ENCODE peak calls at places on chromosomes 5 and 9, in eight cellular contexts. S is GM06990, G is OCI-LY7, U is foreskin fibroblast, I is psoas muscle, B is AG09309, X is uterus, F is tibial artery. C is an unnamed sample.

GRCh38 chr5:130286971-130287370 is 382.7 kb downstream of the CHSY3 start:
- DNase-seq in F (no peak), I (no peak), G (no peak), S (no peak), U (no peak), X (no peak), B (peak), C (no peak)

GRCh38 chr5:138901716-138902115 is 26.6 kb upstream of the LRRTM2 start:
- DNase-seq in X (no peak), G (no peak), S (no peak), F (no peak), U (no peak), B (no peak), I (no peak), C (no peak)

GRCh38 chr5:157651623-157652376 is 438 bp downstream of the SOX30 start:
- DNase-seq in B (no peak), F (peak), G (no peak), X (peak), S (peak), U (no peak), I (peak), C (no peak)

GRCh38 chr9:126207256-126207655 is 119.4 kb upstream of the MVB12B start:
- DNase-seq in U (no peak), B (no peak), S (no peak), X (no peak), F (no peak), I (no peak), G (no peak), C (no peak)

GRCh38 chr9:101462558-101462957 is 27.0 kb upstream of the ALDOB start:
- DNase-seq in I (no peak), U (peak), B (no peak), G (no peak), S (no peak), X (no peak), F (no peak), C (peak)

GRCh38 chr5:180718810-180719453 is 20.9 kb downstream of the OR2Y1 start:
- DNase-seq in G (peak), B (peak), X (no peak), U (peak), S (no peak), F (no peak), I (no peak), C (peak)

GRCh38 chr9:107807183-107807582 is 317.6 kb upstream of the KLF4 start:
- DNase-seq in U (peak), F (no peak), I (no peak), B (no peak), X (no peak), S (no peak), G (no peak), C (no peak)

GRCh38 chr5:148976569-148977321 is 86.1 kb downstream of the SH3TC2 start:
- DNase-seq in I (no peak), S (no peak), B (no peak), G (no peak), U (peak), X (no peak), F (no peak), C (no peak)

GRCh38 chr9:107948086-107948485 is 458.5 kb upstream of the KLF4 start:
- DNase-seq in I (no peak), U (no peak), X (no peak), F (no peak), B (no peak), S (no peak), G (no peak), C (no peak)

GRCh38 chr5:170985486-170985885 is 123.7 kb downstream of the RANBP17 start:
- DNase-seq in G (no peak), B (no peak), X (no peak), S (no peak), F (no peak), I (no peak), U (peak), C (no peak)

GRCh38 chr5:167822241-167822640 is 469.2 kb upstream of the WWC1 start:
- DNase-seq in S (no peak), I (no peak), B (no peak), X (no peak), G (no peak), U (no peak), F (no peak), C (no peak)

GRCh38 chr5:134100283-134101011 is 14.0 kb upstream of the TCF7 start:
- DNase-seq in B (no peak), S (peak), I (no peak), F (no peak), G (peak), X (no peak), U (no peak), C (peak)

GRCh38 chr9:12776775-12777055 is 1.9 kb downstream of the LURAP1L start:
- DNase-seq in B (no peak), I (no peak), U (no peak), S (no peak), F (no peak), X (no peak), G (no peak), C (no peak)

GRCh38 chr9:132488611-132489010 is 78.6 kb downstream of the CFAP77 start:
- DNase-seq in U (no peak), F (no peak), S (no peak), X (no peak), B (no peak), I (no peak), G (no peak), C (no peak)

GRCh38 chr5:54514841-54515432 is 2.6 kb upstream of the SNX18 start:
- DNase-seq in G (no peak), X (no peak), F (no peak), U (peak), I (no peak), B (no peak), S (no peak), C (peak)

GRCh38 chr9:76562511-76562911 is 103.5 kb downstream of the GCNT1 start:
- DNase-seq in F (no peak), U (peak), B (peak), S (peak), X (no peak), G (no peak), I (no peak), C (no peak)

GRCh38 chr9:94870793-94871558 is 144.5 kb downstream of the AOPEP start:
- DNase-seq in I (peak), G (no peak), F (no peak), S (no peak), B (peak), X (peak), U (no peak), C (no peak)

GRCh38 chr5:96463106-96463505 is 30.1 kb upstream of the PCSK1 start:
- DNase-seq in U (peak), I (no peak), B (no peak), F (no peak), X (no peak), S (no peak), G (no peak), C (no peak)

GRCh38 chr9:81423589-81424326 is 265.6 kb downstream of the TLE1 start:
- DNase-seq in B (no peak), S (no peak), F (no peak), X (no peak), U (no peak), I (no peak), G (no peak), C (no peak)

GRCh38 chr9:60545346-60546315 is 368.6 kb upstream of the SPATA31A5 start:
- DNase-seq in S (no peak), U (no peak), X (no peak), I (peak), G (no peak), B (no peak), F (no peak), C (no peak)

GRCh38 chr5:16889972-16890519 is 46.0 kb downstream of the MYO10 start:
- DNase-seq in I (no peak), B (no peak), U (no peak), F (no peak), S (no peak), G (no peak), X (no peak), C (no peak)

GRCh38 chr9:82327641-82328040 is 339.1 kb downstream of the SPATA31D1 start:
- DNase-seq in U (no peak), I (no peak), G (no peak), B (no peak), X (no peak), F (no peak), S (no peak), C (no peak)

GRCh38 chr9:90107021-90107771 is 502.4 kb downstream of the GADD45G start:
- DNase-seq in I (peak), S (no peak), U (no peak), B (no peak), G (no peak), F (no peak), X (peak), C (peak)

GRCh38 chr5:141488591-141489478 is at the start of gene PCDHGC5:
- DNase-seq in S (no peak), X (no peak), U (peak), F (no peak), G (no peak), I (no peak), B (peak), C (no peak)

GRCh38 chr9:84315278-84315877 is 25.2 kb downstream of the SLC28A3 start:
- DNase-seq in B (no peak), S (no peak), X (peak), F (peak), G (peak), U (peak), I (peak), C (peak)

GRCh38 chr5:4700082-4700481 is 440.0 kb upstream of the ADAMTS16 start:
- DNase-seq in G (peak), X (no peak), U (no peak), I (peak), F (peak), B (no peak), S (no peak), C (peak)

GRCh38 chr5:139930406-139930805 is 112.7 kb downstream of the NRG2 start:
- DNase-seq in S (no peak), F (no peak), B (no peak), I (no peak), U (no peak), X (no peak), G (no peak), C (no peak)

GRCh38 chr5:170755679-170756456 is 27.7 kb upstream of the GABRP start:
- DNase-seq in G (no peak), S (no peak), F (no peak), I (no peak), B (no peak), X (no peak), U (no peak), C (no peak)

GRCh38 chr5:156474251-156474650 is 147.3 kb downstream of the SGCD start:
- DNase-seq in X (peak), F (peak), I (peak), S (no peak), U (peak), G (no peak), B (no peak), C (no peak)

GRCh38 chr9:27985714-27986113 is 412.4 kb upstream of the C9orf72 start:
- DNase-seq in F (no peak), S (no peak), B (no peak), X (no peak), G (no peak), U (no peak), I (no peak), C (no peak)

DNA sequence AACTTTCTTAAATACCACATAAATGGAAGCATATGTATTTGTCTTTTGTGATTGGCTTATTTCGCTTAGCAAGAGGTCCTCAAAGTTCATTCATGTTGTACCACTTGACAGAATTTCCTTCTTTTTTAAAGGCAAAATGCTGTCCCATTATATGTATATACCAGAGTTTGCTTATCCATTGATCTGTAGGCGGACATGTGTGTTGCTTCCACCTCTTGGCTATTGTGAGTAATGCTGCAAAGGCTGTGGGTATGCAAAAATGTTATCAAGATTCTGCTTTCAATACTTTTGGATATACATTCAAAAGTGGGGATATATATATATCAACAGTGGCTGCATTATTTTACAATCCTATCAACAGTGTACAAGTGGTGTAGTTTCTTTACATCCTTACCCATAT is 271.0 kb downstream of the PRR16 start:
- DNase-seq in X (no peak), I (no peak), G (no peak), U (no peak), S (no peak), B (no peak), F (no peak), C (no peak)
- TF ChIP-seq CTCF in X (no peak), I (no peak), G (no peak), U (no peak), S (no peak), B (no peak), F (no peak), C (no peak)

GRCh38 chr9:136481558-136481957 is 1.3 kb downstream of the SEC16A start:
- DNase-seq in F (no peak), U (no peak), B (no peak), I (no peak), X (no peak), G (no peak), S (no peak), C (no peak)
- H3K4me3 ChIP-seq in F (peak), U (peak), B (peak), I (peak), X (peak), G (peak), S (peak), C (peak)

GRCh38 chr9:9790216-9790872 is 822.5 kb downstream of the PTPRD start:
- DNase-seq in G (peak), B (no peak), F (no peak), I (no peak), X (no peak), S (peak), U (no peak), C (peak)
- TF ChIP-seq CTCF in G (peak), B (peak), F (peak), I (peak), X (peak), S (peak), U (peak), C (peak)

GRCh38 chr5:76690704-76691469 is 25.0 kb upstream of the F2R start:
- DNase-seq in I (no peak), B (no peak), G (no peak), S (no peak), F (no peak), U (peak), X (no peak), C (no peak)
- H3K4me3 ChIP-seq in I (no peak), B (no peak), G (no peak), S (no peak), F (no peak), U (no peak), X (no peak), C (no peak)

GRCh38 chr9:109399258-109399767 is 78.5 kb upstream of the EPB41L4B start:
- DNase-seq in F (no peak), G (no peak), B (no peak), S (peak), X (no peak), U (no peak), I (no peak), C (no peak)
- TF ChIP-seq CTCF in F (no peak), G (no peak), B (no peak), S (no peak), X (no peak), U (no peak), I (no peak), C (no peak)

GRCh38 chr9:134662143-134662876 is 20.7 kb downstream of the COL5A1 start:
- DNase-seq in G (no peak), F (peak), I (peak), B (peak), U (peak), S (no peak), X (peak), C (peak)
- H3K4me3 ChIP-seq in G (no peak), F (no peak), I (no peak), B (no peak), U (peak), S (no peak), X (no peak), C (no peak)

DNA sequence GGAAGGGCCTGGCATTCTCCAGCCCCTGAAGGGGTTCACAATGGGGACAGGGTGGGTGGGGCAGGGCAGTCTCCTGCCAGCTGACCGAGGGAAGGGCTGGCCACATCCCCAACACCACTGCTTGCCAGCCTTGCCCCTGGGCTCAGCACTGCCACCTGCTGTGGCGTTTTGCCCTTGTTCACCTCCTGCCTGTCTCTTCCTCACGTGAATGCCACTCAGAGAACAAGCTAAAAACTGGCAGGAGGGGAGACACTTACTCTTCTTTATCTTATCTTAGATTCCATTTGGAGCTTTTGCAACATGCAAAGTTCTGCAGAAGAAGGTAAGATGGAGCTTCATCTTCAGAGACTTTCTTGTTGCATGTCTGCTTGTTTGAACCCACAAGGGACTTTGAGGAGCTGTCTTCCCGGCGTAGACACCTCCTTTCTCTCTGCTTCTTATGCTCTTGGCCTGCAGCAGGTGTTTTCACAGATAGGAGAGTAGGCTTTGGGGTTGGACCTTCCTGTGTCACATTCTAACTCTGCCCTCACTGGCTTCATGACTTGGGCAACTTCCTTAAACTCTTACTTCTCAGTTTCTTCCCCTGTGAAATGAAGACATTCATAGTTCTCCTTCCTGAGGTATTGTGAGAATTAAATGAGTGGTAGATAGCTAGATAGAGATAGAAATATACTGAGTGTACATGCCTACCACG is 4.1 kb downstream of the LRSAM1 start:
- DNase-seq in B (no peak), S (no peak), U (no peak), I (peak), F (no peak), X (no peak), G (peak), C (no peak)
- TF ChIP-seq CTCF in B (peak), S (peak), U (peak), I (peak), F (no peak), X (no peak), G (peak), C (peak)